ENCODE peak calls at places on chromosome 5, in four cellular contexts. One of them, this sample, is unnamed.

GRCh38 chr5:176530983-176531901 is 6.0 kb downstream of the RNF44 start:
- DNase-seq in RWPE1: peak; percentile 38
- DNase-seq in WTC11: no peak
- DNase-seq in dorsolateral prefrontal cortex: peak; percentile 79
- DNase-seq in this sample: no peak

GRCh38 chr5:137754961-137755762 is 999 bp upstream of the HNRNPA0 start:
- DNase-seq in dorsolateral prefrontal cortex: no peak
- DNase-seq in RWPE1: no peak
- DNase-seq in WTC11: no peak
- DNase-seq in this sample: no peak

GRCh38 chr5:4905674-4906528 is 234.2 kb upstream of the ADAMTS16 start:
- DNase-seq in dorsolateral prefrontal cortex: no peak
- DNase-seq in WTC11: peak; percentile 47
- DNase-seq in RWPE1: no peak
- DNase-seq in this sample: peak; percentile 78

GRCh38 chr5:113156271-113156878 is 179.8 kb downstream of the DCP2 start:
- DNase-seq in WTC11: no peak
- DNase-seq in dorsolateral prefrontal cortex: no peak
- DNase-seq in RWPE1: no peak
- DNase-seq in this sample: no peak

GRCh38 chr5:178477224-178478201 is 112.7 kb downstream of the COL23A1 start:
- DNase-seq in WTC11: no peak
- DNase-seq in dorsolateral prefrontal cortex: no peak
- DNase-seq in RWPE1: no peak
- DNase-seq in this sample: peak; percentile 57

GRCh38 chr5:16750445-16750844 is 133.6 kb upstream of the RETREG1 start:
- DNase-seq in dorsolateral prefrontal cortex: no peak
- DNase-seq in WTC11: no peak
- DNase-seq in RWPE1: no peak
- DNase-seq in this sample: no peak

GRCh38 chr5:59789197-59789596 is 104.3 kb downstream of the PDE4D start:
- DNase-seq in RWPE1: no peak
- DNase-seq in dorsolateral prefrontal cortex: no peak
- DNase-seq in WTC11: no peak
- DNase-seq in this sample: no peak

GRCh38 chr5:169298193-169298592 is 2.7 kb downstream of the SLIT3 start:
- DNase-seq in RWPE1: no peak
- DNase-seq in WTC11: no peak
- DNase-seq in dorsolateral prefrontal cortex: no peak
- DNase-seq in this sample: no peak

GRCh38 chr5:14447958-14448881 is 133.4 kb upstream of the OTULINL start:
- DNase-seq in dorsolateral prefrontal cortex: no peak
- DNase-seq in RWPE1: no peak
- DNase-seq in WTC11: no peak
- DNase-seq in this sample: no peak

GRCh38 chr5:34626751-34627150 is 29.4 kb upstream of the RAI14 start:
- DNase-seq in WTC11: no peak
- DNase-seq in dorsolateral prefrontal cortex: no peak
- DNase-seq in RWPE1: no peak
- DNase-seq in this sample: no peak

GRCh38 chr5:153777681-153778080 is 261.0 kb downstream of the FAM114A2 start:
- DNase-seq in WTC11: no peak
- DNase-seq in dorsolateral prefrontal cortex: no peak
- DNase-seq in RWPE1: no peak
- DNase-seq in this sample: no peak

GRCh38 chr5:59584858-59585846 is 308.4 kb downstream of the PDE4D start:
- DNase-seq in WTC11: no peak
- DNase-seq in dorsolateral prefrontal cortex: no peak
- DNase-seq in RWPE1: no peak
- DNase-seq in this sample: no peak

GRCh38 chr5:35924122-35924949 is 14.1 kb downstream of the CAPSL start:
- DNase-seq in dorsolateral prefrontal cortex: no peak
- DNase-seq in RWPE1: peak; percentile 24
- DNase-seq in WTC11: no peak
- DNase-seq in this sample: no peak

GRCh38 chr5:72189135-72189534 is 81.9 kb downstream of the MAP1B start:
- DNase-seq in dorsolateral prefrontal cortex: no peak
- DNase-seq in WTC11: no peak
- DNase-seq in RWPE1: no peak
- DNase-seq in this sample: no peak

GRCh38 chr5:76074487-76074886 is 8.7 kb upstream of the SV2C start:
- DNase-seq in RWPE1: no peak
- DNase-seq in dorsolateral prefrontal cortex: no peak
- DNase-seq in WTC11: peak; percentile 42
- DNase-seq in this sample: no peak

GRCh38 chr5:172694541-172694940 is 53.5 kb downstream of the NEURL1B start:
- DNase-seq in WTC11: no peak
- DNase-seq in dorsolateral prefrontal cortex: no peak
- DNase-seq in RWPE1: no peak
- DNase-seq in this sample: no peak

GRCh38 chr5:10365800-10366199 is 12.3 kb downstream of the MARCHF6 start:
- DNase-seq in dorsolateral prefrontal cortex: no peak
- DNase-seq in WTC11: no peak
- DNase-seq in RWPE1: no peak
- DNase-seq in this sample: no peak

GRCh38 chr5:10366310-10367297 is 13.1 kb downstream of the MARCHF6 start:
- DNase-seq in RWPE1: peak; percentile 41
- DNase-seq in dorsolateral prefrontal cortex: no peak
- DNase-seq in WTC11: no peak
- DNase-seq in this sample: no peak

GRCh38 chr5:10367586-10367985 is 14.1 kb downstream of the MARCHF6 start:
- DNase-seq in RWPE1: no peak
- DNase-seq in WTC11: no peak
- DNase-seq in dorsolateral prefrontal cortex: no peak
- DNase-seq in this sample: no peak

GRCh38 chr5:10363519-10364185 is 10.2 kb downstream of the MARCHF6 start:
- DNase-seq in dorsolateral prefrontal cortex: no peak
- DNase-seq in WTC11: no peak
- DNase-seq in RWPE1: no peak
- DNase-seq in this sample: no peak

GRCh38 chr5:10364186-10364689 is 10.7 kb downstream of the MARCHF6 start:
- DNase-seq in WTC11: no peak
- DNase-seq in dorsolateral prefrontal cortex: no peak
- DNase-seq in RWPE1: no peak
- DNase-seq in this sample: no peak
- TF ChIP-seq CTCF in WTC11: no peak
- TF ChIP-seq CTCF in dorsolateral prefrontal cortex: no peak
- TF ChIP-seq CTCF in RWPE1: no peak
- TF ChIP-seq CTCF in this sample: no peak

GRCh38 chr5:26231316-26231715 is 807.1 kb downstream of the CDH9 start:
- DNase-seq in dorsolateral prefrontal cortex: no peak
- DNase-seq in WTC11: no peak
- DNase-seq in RWPE1: no peak
- DNase-seq in this sample: no peak
- TF ChIP-seq CTCF in dorsolateral prefrontal cortex: no peak
- TF ChIP-seq CTCF in WTC11: no peak
- TF ChIP-seq CTCF in RWPE1: no peak
- TF ChIP-seq CTCF in this sample: no peak

GRCh38 chr5:40682431-40683017 is 2.8 kb downstream of the PTGER4 start:
- DNase-seq in dorsolateral prefrontal cortex: no peak
- DNase-seq in WTC11: no peak
- DNase-seq in RWPE1: no peak
- DNase-seq in this sample: no peak

GRCh38 chr5:40679998-40680681 is 425 bp downstream of the PTGER4 start:
- DNase-seq in dorsolateral prefrontal cortex: no peak
- DNase-seq in WTC11: peak; percentile 50
- DNase-seq in RWPE1: no peak
- DNase-seq in this sample: peak; percentile 36

GRCh38 chr5:40681351-40682311 is 1.9 kb downstream of the PTGER4 start:
- DNase-seq in WTC11: peak; percentile 45
- DNase-seq in dorsolateral prefrontal cortex: no peak
- DNase-seq in RWPE1: peak; percentile 33
- DNase-seq in this sample: peak; percentile 42

GRCh38 chr5:40679071-40679997 is at the start of gene PTGER4:
- DNase-seq in dorsolateral prefrontal cortex: peak; percentile 38
- DNase-seq in WTC11: peak; percentile 89
- DNase-seq in RWPE1: peak; percentile 97
- DNase-seq in this sample: peak; percentile 97

GRCh38 chr5:40680741-40681350 is 1.1 kb downstream of the PTGER4 start:
- DNase-seq in WTC11: peak; percentile 42
- DNase-seq in dorsolateral prefrontal cortex: no peak
- DNase-seq in RWPE1: peak; percentile 28
- DNase-seq in this sample: peak; percentile 35
- TF ChIP-seq CTCF in WTC11: no peak
- TF ChIP-seq CTCF in dorsolateral prefrontal cortex: no peak
- TF ChIP-seq CTCF in RWPE1: peak; percentile 17
- TF ChIP-seq CTCF in this sample: no peak

GRCh38 chr5:218457-219289 is 553 bp downstream of the SDHA start:
- DNase-seq in dorsolateral prefrontal cortex: no peak
- DNase-seq in WTC11: peak; percentile 42
- DNase-seq in RWPE1: peak; percentile 23
- DNase-seq in this sample: peak; percentile 41

GRCh38 chr5:220008-220407 is 1.9 kb downstream of the SDHA start:
- DNase-seq in WTC11: no peak
- DNase-seq in dorsolateral prefrontal cortex: no peak
- DNase-seq in RWPE1: no peak
- DNase-seq in this sample: no peak

GRCh38 chr5:219492-219891 is 1.4 kb downstream of the SDHA start:
- DNase-seq in WTC11: no peak
- DNase-seq in RWPE1: no peak
- DNase-seq in dorsolateral prefrontal cortex: no peak
- DNase-seq in this sample: no peak

GRCh38 chr5:213803-214395 is 4.1 kb downstream of the CCDC127 start:
- DNase-seq in dorsolateral prefrontal cortex: no peak
- DNase-seq in RWPE1: no peak
- DNase-seq in WTC11: no peak
- DNase-seq in this sample: no peak

GRCh38 chr5:217860-218456 is at the start of the genes CCDC127 and SDHA:
- DNase-seq in dorsolateral prefrontal cortex: peak; percentile 90
- DNase-seq in RWPE1: peak; percentile 100
- DNase-seq in WTC11: peak; percentile 97
- DNase-seq in this sample: peak; percentile 98
- TF ChIP-seq CTCF in dorsolateral prefrontal cortex: peak; percentile 78
- TF ChIP-seq CTCF in RWPE1: peak; percentile 65
- TF ChIP-seq CTCF in WTC11: no peak
- TF ChIP-seq CTCF in this sample: peak; percentile 7

GRCh38 chr5:53243403-53243802 is 133.8 kb upstream of the MOCS2 start:
- DNase-seq in RWPE1: no peak
- DNase-seq in WTC11: peak; percentile 21
- DNase-seq in dorsolateral prefrontal cortex: no peak
- DNase-seq in this sample: no peak
- TF ChIP-seq CTCF in RWPE1: no peak
- TF ChIP-seq CTCF in WTC11: no peak
- TF ChIP-seq CTCF in dorsolateral prefrontal cortex: no peak
- TF ChIP-seq CTCF in this sample: no peak

DNA sequence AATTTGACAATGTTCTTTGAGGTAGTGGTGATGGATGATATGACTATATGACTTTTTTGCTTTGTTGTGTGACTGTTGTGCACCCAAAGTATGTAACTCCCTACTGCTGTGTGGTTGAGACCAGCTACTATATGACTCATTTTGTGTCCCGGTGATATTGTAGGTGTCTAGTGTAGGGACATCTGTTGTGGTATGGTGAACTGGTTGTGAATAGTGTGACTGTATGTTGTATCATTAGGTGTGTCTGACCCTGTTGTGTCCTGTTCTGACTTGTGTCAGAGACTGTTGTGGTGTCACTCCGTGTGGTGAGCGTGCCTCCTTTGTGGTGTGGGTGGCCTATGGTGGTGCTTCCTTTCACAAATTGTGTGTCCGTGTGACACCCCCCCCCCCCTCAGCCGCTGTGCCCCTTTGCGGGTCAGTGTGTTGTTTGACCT is 11.2 kb upstream of the CXXC5 start:
- DNase-seq in WTC11: no peak
- DNase-seq in RWPE1: no peak
- DNase-seq in dorsolateral prefrontal cortex: no peak
- DNase-seq in this sample: no peak
- TF ChIP-seq CTCF in WTC11: no peak
- TF ChIP-seq CTCF in RWPE1: no peak
- TF ChIP-seq CTCF in dorsolateral prefrontal cortex: no peak
- TF ChIP-seq CTCF in this sample: no peak

DNA sequence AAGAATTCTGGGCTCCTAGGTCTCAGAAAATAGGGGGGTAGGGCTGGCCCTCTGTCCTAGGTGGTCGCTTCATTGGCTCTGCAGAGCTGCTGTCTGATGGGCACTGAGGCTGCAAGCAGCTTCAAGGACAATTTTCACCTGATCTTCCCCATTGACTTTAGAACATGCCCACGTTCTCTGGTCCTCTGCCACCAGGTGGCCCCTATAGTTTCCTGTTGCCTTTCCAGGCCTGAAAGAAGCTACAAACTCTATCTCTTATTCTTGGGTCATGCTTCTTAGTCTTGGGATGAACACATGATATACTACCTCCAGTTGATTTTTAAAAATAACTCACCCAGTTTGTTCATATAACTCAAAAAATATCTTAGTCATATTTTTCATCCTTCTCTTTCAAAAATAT is 26.3 kb downstream of the SPZ1 start:
- DNase-seq in WTC11: peak; percentile 37
- DNase-seq in dorsolateral prefrontal cortex: no peak
- DNase-seq in RWPE1: peak; percentile 52
- DNase-seq in this sample: no peak
- TF ChIP-seq CTCF in WTC11: peak; percentile 31
- TF ChIP-seq CTCF in dorsolateral prefrontal cortex: no peak
- TF ChIP-seq CTCF in RWPE1: peak; percentile 51
- TF ChIP-seq CTCF in this sample: no peak

GRCh38 chr5:96997265-96997859 is 61.5 kb downstream of the LNPEP start:
- DNase-seq in RWPE1: peak; percentile 53
- DNase-seq in dorsolateral prefrontal cortex: no peak
- DNase-seq in WTC11: no peak
- DNase-seq in this sample: no peak
- TF ChIP-seq CTCF in RWPE1: peak; percentile 66
- TF ChIP-seq CTCF in dorsolateral prefrontal cortex: peak; percentile 49
- TF ChIP-seq CTCF in WTC11: no peak
- TF ChIP-seq CTCF in this sample: peak; percentile 29

GRCh38 chr5:132807163-132807838 is 5.8 kb upstream of the SOWAHA start:
- DNase-seq in WTC11: peak; percentile 67
- DNase-seq in RWPE1: no peak
- DNase-seq in dorsolateral prefrontal cortex: no peak
- DNase-seq in this sample: no peak
- TF ChIP-seq CTCF in WTC11: no peak
- TF ChIP-seq CTCF in RWPE1: no peak
- TF ChIP-seq CTCF in dorsolateral prefrontal cortex: no peak
- TF ChIP-seq CTCF in this sample: no peak

This sample was measured in tibial artery.